ENCODE peak calls at places on chromosome 13, in five cellular contexts. L is neuronal stem cell, H is H1, V is trophoblast cell, P is H9. O is an unnamed sample.

GRCh38 chr13:102536695-102537485 is 59.9 kb upstream of the TPP2 start:
- DNase-seq in L (no peak), H (no peak), V (no peak), P (no peak), O (no peak)

GRCh38 chr13:44373601-44374347 is at the start of gene SERP2:
- DNase-seq in L (peak; percentile 41), H (peak; percentile 83), V (peak; percentile 30), P (peak; percentile 90), O (no peak)

GRCh38 chr13:101424381-101425155 is 8.3 kb upstream of the NALCN start:
- DNase-seq in L (no peak), H (no peak), V (no peak), P (no peak), O (no peak)

GRCh38 chr13:64239372-64239771 is 2823.7 kb upstream of the PCDH20 start:
- DNase-seq in L (no peak), H (no peak), V (no peak), P (no peak), O (peak; percentile 18)

GRCh38 chr13:50352720-50353491 is 337.7 kb downstream of the KCNRG start:
- DNase-seq in L (no peak), H (no peak), V (no peak), P (no peak), O (peak; percentile 21)

GRCh38 chr13:100633461-100633860 is 41.1 kb downstream of the TMTC4 start:
- DNase-seq in L (no peak), H (no peak), V (peak; percentile 73), P (no peak), O (peak; percentile 32)

GRCh38 chr13:27117158-27117557 is 54.5 kb downstream of the USP12 start:
- DNase-seq in L (no peak), H (no peak), V (no peak), P (no peak), O (no peak)

GRCh38 chr13:23140492-23140891 is 40.3 kb upstream of the SGCG start:
- DNase-seq in L (no peak), H (no peak), V (no peak), P (no peak), O (no peak)

GRCh38 chr13:110411316-110412105 is 104.4 kb downstream of the COL4A2 start:
- DNase-seq in L (no peak), H (no peak), V (peak; percentile 47), P (no peak), O (peak; percentile 71)
- H2AFZ ChIP-seq in L (no peak overlapping the region), H (no peak overlapping the region), V (no peak overlapping the region), P (no peak overlapping the region), O (no peak overlapping the region)

GRCh38 chr13:72853000-72853399 is 71.1 kb downstream of the PIBF1 start:
- DNase-seq in L (no peak), H (no peak), V (no peak), P (no peak), O (no peak)
- H2BK12ac ChIP-seq in L (no peak overlapping the region), H (no peak overlapping the region), V (no peak overlapping the region), P (no peak overlapping the region), O (no peak overlapping the region)

DNA sequence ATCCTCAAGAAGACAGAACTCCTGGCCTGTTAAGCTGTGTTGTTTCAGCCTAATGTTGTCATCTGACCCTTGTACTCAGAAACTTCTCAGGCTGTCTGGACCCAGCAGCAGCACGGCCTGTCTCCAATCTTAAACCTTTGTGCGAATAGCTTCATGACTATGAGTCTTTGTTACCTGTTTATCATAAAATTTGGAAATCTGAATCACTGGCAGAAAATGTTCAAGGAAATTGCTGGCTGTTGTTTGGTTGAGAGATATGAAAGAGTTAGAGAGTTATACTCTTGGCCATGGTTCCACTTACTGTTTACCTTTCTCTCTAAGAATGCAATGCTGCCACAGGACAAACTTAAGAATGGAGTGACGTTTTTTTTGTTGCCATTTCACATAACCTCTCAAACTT is 59.6 kb downstream of the EFNB2 start:
- DNase-seq in L (no peak), H (no peak), V (no peak), P (no peak), O (no peak)
- H2AFZ ChIP-seq in L (no peak overlapping the region), H (no peak overlapping the region), V (no peak overlapping the region), P (no peak overlapping the region), O (no peak overlapping the region)

GRCh38 chr13:33116321-33117010 is 100.2 kb downstream of the KL start:
- DNase-seq in L (no peak), H (no peak), V (no peak), P (no peak), O (no peak)
- H2BK12ac ChIP-seq in L (no peak overlapping the region), H (no peak overlapping the region), V (no peak overlapping the region), P (no peak overlapping the region), O (no peak overlapping the region)

O was measured in mesenchymal stem cell.